ENCODE peak calls at places on chromosomes 1 and 21, in seven cellular contexts. One of them, this sample, is unnamed.

GRCh38 chr1:41500378-41500777 is 15.9 kb upstream of the EDN2 start:
- DNase-seq in T-helper 2 cell: no peak
- DNase-seq in GF-D8: no peak
- DNase-seq in NCI-H1105 treated with DMSO at 0.1 percent for 48 hours: no peak
- DNase-seq in A172: peak
- DNase-seq in hypothalamus: no peak
- DNase-seq in EL: no peak
- DNase-seq in this sample: no peak

GRCh38 chr1:52296345-52296744 is 69.7 kb downstream of the CC2D1B start:
- DNase-seq in A172: peak
- DNase-seq in GF-D8: peak
- DNase-seq in T-helper 2 cell: peak
- DNase-seq in EL: peak
- DNase-seq in hypothalamus: no peak
- DNase-seq in NCI-H1105 treated with DMSO at 0.1 percent for 48 hours: peak
- DNase-seq in this sample: peak

GRCh38 chr1:193275773-193276172 is 89.4 kb upstream of the B3GALT2 start:
- DNase-seq in EL: no peak
- DNase-seq in GF-D8: no peak
- DNase-seq in T-helper 2 cell: no peak
- DNase-seq in NCI-H1105 treated with DMSO at 0.1 percent for 48 hours: no peak
- DNase-seq in hypothalamus: no peak
- DNase-seq in A172: no peak
- DNase-seq in this sample: no peak

GRCh38 chr1:71788113-71788512 is 494.2 kb downstream of the NEGR1 start:
- DNase-seq in GF-D8: no peak
- DNase-seq in hypothalamus: no peak
- DNase-seq in NCI-H1105 treated with DMSO at 0.1 percent for 48 hours: no peak
- DNase-seq in EL: no peak
- DNase-seq in T-helper 2 cell: no peak
- DNase-seq in A172: no peak
- DNase-seq in this sample: no peak

GRCh38 chr1:219279017-219279770 is 105.5 kb downstream of the LYPLAL1 start:
- DNase-seq in EL: peak
- DNase-seq in GF-D8: no peak
- DNase-seq in hypothalamus: no peak
- DNase-seq in A172: peak
- DNase-seq in T-helper 2 cell: no peak
- DNase-seq in NCI-H1105 treated with DMSO at 0.1 percent for 48 hours: no peak
- DNase-seq in this sample: no peak

GRCh38 chr1:15902882-15903281 is 55.4 kb downstream of the SPEN start:
- DNase-seq in NCI-H1105 treated with DMSO at 0.1 percent for 48 hours: no peak
- DNase-seq in EL: peak
- DNase-seq in A172: peak
- DNase-seq in GF-D8: no peak
- DNase-seq in T-helper 2 cell: no peak
- DNase-seq in hypothalamus: no peak
- DNase-seq in this sample: no peak

GRCh38 chr1:56954664-56955063 is 11.2 kb downstream of the C8B start:
- DNase-seq in GF-D8: no peak
- DNase-seq in T-helper 2 cell: no peak
- DNase-seq in A172: no peak
- DNase-seq in NCI-H1105 treated with DMSO at 0.1 percent for 48 hours: no peak
- DNase-seq in hypothalamus: no peak
- DNase-seq in EL: no peak
- DNase-seq in this sample: no peak

GRCh38 chr1:222923506-222923905 is 108.7 kb downstream of the DISP1 start:
- DNase-seq in A172: no peak
- DNase-seq in EL: no peak
- DNase-seq in NCI-H1105 treated with DMSO at 0.1 percent for 48 hours: no peak
- DNase-seq in T-helper 2 cell: no peak
- DNase-seq in GF-D8: no peak
- DNase-seq in hypothalamus: no peak
- DNase-seq in this sample: no peak

GRCh38 chr1:165408518-165408917 is 36.4 kb downstream of the RXRG start:
- DNase-seq in NCI-H1105 treated with DMSO at 0.1 percent for 48 hours: peak
- DNase-seq in EL: peak
- DNase-seq in A172: peak
- DNase-seq in T-helper 2 cell: no peak
- DNase-seq in hypothalamus: no peak
- DNase-seq in GF-D8: no peak
- DNase-seq in this sample: peak

GRCh38 chr1:15803380-15803779 is 4.1 kb downstream of the UQCRHL start:
- DNase-seq in NCI-H1105 treated with DMSO at 0.1 percent for 48 hours: peak
- DNase-seq in hypothalamus: no peak
- DNase-seq in T-helper 2 cell: peak
- DNase-seq in GF-D8: no peak
- DNase-seq in EL: peak
- DNase-seq in A172: no peak
- DNase-seq in this sample: peak

GRCh38 chr1:38929476-38929875 is 12.2 kb downstream of the RHBDL2 start:
- DNase-seq in hypothalamus: peak
- DNase-seq in T-helper 2 cell: peak
- DNase-seq in A172: no peak
- DNase-seq in GF-D8: no peak
- DNase-seq in NCI-H1105 treated with DMSO at 0.1 percent for 48 hours: no peak
- DNase-seq in EL: no peak
- DNase-seq in this sample: no peak

GRCh38 chr1:168671782-168672181 is 57.2 kb downstream of the DPT start:
- DNase-seq in T-helper 2 cell: no peak
- DNase-seq in NCI-H1105 treated with DMSO at 0.1 percent for 48 hours: no peak
- DNase-seq in hypothalamus: no peak
- DNase-seq in EL: no peak
- DNase-seq in A172: no peak
- DNase-seq in GF-D8: no peak
- DNase-seq in this sample: no peak

GRCh38 chr1:94827434-94827833 is 7.3 kb downstream of the SLC44A3 start:
- DNase-seq in hypothalamus: no peak
- DNase-seq in T-helper 2 cell: no peak
- DNase-seq in EL: no peak
- DNase-seq in A172: no peak
- DNase-seq in NCI-H1105 treated with DMSO at 0.1 percent for 48 hours: no peak
- DNase-seq in GF-D8: no peak
- DNase-seq in this sample: no peak

GRCh38 chr1:210373878-210374599 is 45.3 kb downstream of the HHAT start:
- DNase-seq in hypothalamus: no peak
- DNase-seq in EL: peak
- DNase-seq in A172: peak
- DNase-seq in GF-D8: no peak
- DNase-seq in NCI-H1105 treated with DMSO at 0.1 percent for 48 hours: peak
- DNase-seq in T-helper 2 cell: peak
- DNase-seq in this sample: peak

GRCh38 chr21:42992943-42993712 is 18.8 kb downstream of the PKNOX1 start:
- DNase-seq in GF-D8: no peak
- DNase-seq in T-helper 2 cell: no peak
- DNase-seq in EL: no peak
- DNase-seq in NCI-H1105 treated with DMSO at 0.1 percent for 48 hours: no peak
- DNase-seq in A172: no peak
- DNase-seq in hypothalamus: no peak
- DNase-seq in this sample: no peak

GRCh38 chr1:202710070-202711025 is at the start of gene SYT2:
- DNase-seq in A172: no peak
- DNase-seq in GF-D8: no peak
- DNase-seq in EL: peak
- DNase-seq in NCI-H1105 treated with DMSO at 0.1 percent for 48 hours: peak
- DNase-seq in hypothalamus: no peak
- DNase-seq in T-helper 2 cell: peak
- DNase-seq in this sample: no peak

GRCh38 chr21:29953072-29953471 is 13.3 kb upstream of the GRIK1 start:
- DNase-seq in EL: no peak
- DNase-seq in T-helper 2 cell: no peak
- DNase-seq in A172: no peak
- DNase-seq in NCI-H1105 treated with DMSO at 0.1 percent for 48 hours: no peak
- DNase-seq in hypothalamus: no peak
- DNase-seq in GF-D8: no peak
- DNase-seq in this sample: no peak

GRCh38 chr1:12618661-12619395 is 818 bp upstream of the DHRS3 start:
- DNase-seq in GF-D8: no peak
- DNase-seq in EL: peak
- DNase-seq in T-helper 2 cell: peak
- DNase-seq in NCI-H1105 treated with DMSO at 0.1 percent for 48 hours: no peak
- DNase-seq in A172: peak
- DNase-seq in hypothalamus: peak
- DNase-seq in this sample: peak

GRCh38 chr1:95370671-95370992 is 136.6 kb downstream of the RWDD3 start:
- DNase-seq in GF-D8: no peak
- DNase-seq in NCI-H1105 treated with DMSO at 0.1 percent for 48 hours: no peak
- DNase-seq in hypothalamus: no peak
- DNase-seq in A172: no peak
- DNase-seq in T-helper 2 cell: no peak
- DNase-seq in EL: no peak
- DNase-seq in this sample: no peak

GRCh38 chr21:30839304-30839703 is 9.7 kb upstream of the KRTAP7-1 start:
- DNase-seq in GF-D8: no peak
- DNase-seq in T-helper 2 cell: peak
- DNase-seq in hypothalamus: no peak
- DNase-seq in EL: no peak
- DNase-seq in A172: peak
- DNase-seq in NCI-H1105 treated with DMSO at 0.1 percent for 48 hours: peak
- DNase-seq in this sample: peak

GRCh38 chr1:225155555-225155954 is 226.1 kb downstream of the DNAH14 start:
- DNase-seq in EL: no peak
- DNase-seq in A172: no peak
- DNase-seq in NCI-H1105 treated with DMSO at 0.1 percent for 48 hours: no peak
- DNase-seq in T-helper 2 cell: no peak
- DNase-seq in GF-D8: no peak
- DNase-seq in hypothalamus: no peak
- DNase-seq in this sample: no peak

GRCh38 chr1:154819628-154820590 is 50.2 kb downstream of the KCNN3 start:
- DNase-seq in GF-D8: peak
- DNase-seq in T-helper 2 cell: peak
- DNase-seq in hypothalamus: no peak
- DNase-seq in EL: peak
- DNase-seq in NCI-H1105 treated with DMSO at 0.1 percent for 48 hours: peak
- DNase-seq in A172: peak
- DNase-seq in this sample: peak

GRCh38 chr1:200527670-200528069 is 92.9 kb downstream of the KIF14 start:
- DNase-seq in EL: no peak
- DNase-seq in NCI-H1105 treated with DMSO at 0.1 percent for 48 hours: no peak
- DNase-seq in T-helper 2 cell: no peak
- DNase-seq in A172: no peak
- DNase-seq in hypothalamus: no peak
- DNase-seq in GF-D8: no peak
- DNase-seq in this sample: no peak

GRCh38 chr1:160206421-160207117 is 1.4 kb downstream of the PEA15 start:
- DNase-seq in EL: peak
- DNase-seq in hypothalamus: no peak
- DNase-seq in A172: peak
- DNase-seq in GF-D8: no peak
- DNase-seq in NCI-H1105 treated with DMSO at 0.1 percent for 48 hours: no peak
- DNase-seq in T-helper 2 cell: no peak
- DNase-seq in this sample: peak

GRCh38 chr1:61047061-61047460 is 35.3 kb upstream of the NFIA start:
- DNase-seq in T-helper 2 cell: no peak
- DNase-seq in GF-D8: no peak
- DNase-seq in hypothalamus: no peak
- DNase-seq in NCI-H1105 treated with DMSO at 0.1 percent for 48 hours: no peak
- DNase-seq in A172: no peak
- DNase-seq in EL: no peak
- DNase-seq in this sample: no peak

GRCh38 chr21:44947930-44948331 is 8.1 kb downstream of the SLX9 start:
- DNase-seq in GF-D8: no peak
- DNase-seq in T-helper 2 cell: no peak
- DNase-seq in hypothalamus: no peak
- DNase-seq in A172: peak
- DNase-seq in EL: no peak
- DNase-seq in NCI-H1105 treated with DMSO at 0.1 percent for 48 hours: no peak
- DNase-seq in this sample: no peak

GRCh38 chr1:46434358-46434757 is 40.2 kb downstream of the FAAH start:
- DNase-seq in T-helper 2 cell: no peak
- DNase-seq in A172: no peak
- DNase-seq in EL: no peak
- DNase-seq in NCI-H1105 treated with DMSO at 0.1 percent for 48 hours: no peak
- DNase-seq in GF-D8: no peak
- DNase-seq in hypothalamus: no peak
- DNase-seq in this sample: no peak

GRCh38 chr1:9080704-9081291 is 11.4 kb upstream of the SLC2A5 start:
- DNase-seq in hypothalamus: no peak
- DNase-seq in T-helper 2 cell: no peak
- DNase-seq in NCI-H1105 treated with DMSO at 0.1 percent for 48 hours: no peak
- DNase-seq in GF-D8: no peak
- DNase-seq in EL: peak
- DNase-seq in A172: peak
- DNase-seq in this sample: no peak

GRCh38 chr21:44365251-44365966 is 12.0 kb downstream of the TRPM2 start:
- DNase-seq in GF-D8: no peak
- DNase-seq in T-helper 2 cell: no peak
- DNase-seq in hypothalamus: no peak
- DNase-seq in EL: no peak
- DNase-seq in A172: no peak
- DNase-seq in NCI-H1105 treated with DMSO at 0.1 percent for 48 hours: no peak
- DNase-seq in this sample: no peak

This sample was measured in KBM-7.